ENCODE peak calls at places on chromosomes 13 and 19, in nine cellular contexts. C is D341Med; A is mesothelial cell of epicardium; N is stimulated activated CD4-positive, alpha-beta T cell treated with anti-CD3 and anti-CD28 coated beads, Interleukin-12 subunit alpha, Interleukin-12 subunit beta, amount 100 ng/mL, for 48 hours; P is SK-MEL-5; W is NCI-H774; K is hepatic stellate cell; X is nucleus accumbens; Y is Kasumi-1. M is an unnamed sample.
A peak's percentile ranks its signal among the peaks of the same experiment; 100 is the strongest.

GRCh38 chr13:31773538-31773937 is 34.2 kb downstream of the RXFP2 start:
- DNase-seq in C (no peak), A (no peak), N (no peak), P (no peak), W (no peak), K (peak; percentile 19), X (no peak), Y (no peak), M (no peak)

GRCh38 chr19:48638831-48639381 is 1.7 kb upstream of the DBP start:
- DNase-seq in C (no peak), A (no peak), N (no peak), P (no peak), W (no peak), K (no peak), X (peak; percentile 39), Y (no peak), M (peak; percentile 89)

GRCh38 chr19:1411255-1412191 is 4.1 kb downstream of the DAZAP1 start:
- DNase-seq in C (peak; percentile 79), A (no peak), N (no peak), P (no peak), W (no peak), K (peak; percentile 59), X (peak; percentile 80), Y (no peak), M (no peak)

GRCh38 chr13:40313269-40314200 is 352.9 kb downstream of the FOXO1 start:
- DNase-seq in C (no peak), A (no peak), N (no peak), P (no peak), W (no peak), K (no peak), X (no peak), Y (no peak), M (no peak)

GRCh38 chr19:27777242-27777641 is 1435.7 kb downstream of the UQCRFS1 start:
- DNase-seq in C (no peak), A (no peak), N (no peak), P (no peak), W (no peak), K (no peak), X (no peak), Y (no peak), M (peak; percentile 23)

GRCh38 chr19:8396563-8397203 is 6.5 kb downstream of the RAB11B start:
- DNase-seq in C (peak; percentile 75), A (no peak), N (peak; percentile 68), P (peak; percentile 71), W (no peak), K (peak; percentile 80), X (peak; percentile 48), Y (peak; percentile 22), M (peak; percentile 92)

GRCh38 chr13:50693755-50694154 is 149.7 kb downstream of the DLEU7 start:
- DNase-seq in C (no peak), A (no peak), N (no peak), P (no peak), W (no peak), K (peak; percentile 27), X (no peak), Y (no peak), M (no peak)

GRCh38 chr19:4278460-4278901 is 585 bp upstream of the SHD start:
- DNase-seq in C (no peak), A (no peak), N (no peak), P (no peak), W (no peak), K (no peak), X (no peak), Y (no peak), M (no peak)

GRCh38 chr13:109447667-109448066 is 338.7 kb downstream of the IRS2 start:
- DNase-seq in C (no peak), A (no peak), N (no peak), P (no peak), W (no peak), K (no peak), X (no peak), Y (no peak), M (no peak)

GRCh38 chr19:52453324-52454094 is at the start of gene ZNF578:
- DNase-seq in C (peak; percentile 90), A (no peak), N (peak; percentile 45), P (peak; percentile 58), W (no peak), K (peak; percentile 89), X (peak; percentile 87), Y (no peak), M (no peak)

GRCh38 chr19:6018786-6019185 is 40.8 kb upstream of the RANBP3 start:
- DNase-seq in C (peak; percentile 61), A (no peak), N (no peak), P (no peak), W (no peak), K (no peak), X (no peak), Y (no peak), M (peak; percentile 90)

GRCh38 chr13:101747039-101747438 is 294.6 kb downstream of the ITGBL1 start:
- DNase-seq in C (no peak), A (no peak), N (no peak), P (no peak), W (no peak), K (no peak), X (no peak), Y (no peak), M (no peak)

GRCh38 chr13:76816394-76816793 is 69.8 kb downstream of the KCTD12 start:
- DNase-seq in C (no peak), A (no peak), N (no peak), P (no peak), W (peak; percentile 40), K (no peak), X (peak; percentile 24), Y (no peak), M (no peak)

GRCh38 chr13:26062853-26063444 is 11.1 kb upstream of the SHISA2 start:
- DNase-seq in C (no peak), A (no peak), N (no peak), P (peak; percentile 86), W (peak; percentile 13), K (peak; percentile 22), X (peak; percentile 9), Y (peak; percentile 42), M (peak; percentile 68)